ENCODE peak calls at places on chromosomes 11 and 22, in eight cellular contexts. U is thoracic aorta; Q is cardiac fibroblast; M is kidney epithelial cell; J is CD8-positive, alpha-beta T cell; L is fibroblast of lung; F is fibroblast of the aortic adventitia; O is brain microvascular endothelial cell. R is an unnamed sample.

GRCh38 chr11:117946196-117946841 is 17.1 kb upstream of the TMPRSS13 start:
- DNase-seq in U (no peak), Q (no peak), M (no peak), J (no peak), L (no peak), F (no peak), O (no peak), R (no peak)

GRCh38 chr11:117921456-117921855 is 7.7 kb downstream of the TMPRSS13 start:
- DNase-seq in U (no peak), Q (no peak), M (no peak), J (no peak), L (no peak), F (no peak), O (no peak), R (no peak)

GRCh38 chr11:129766858-129767604 is 48.6 kb upstream of the TMEM45B start:
- DNase-seq in U (no peak), Q (peak), M (no peak), J (no peak), L (peak), F (peak), O (peak), R (peak)

GRCh38 chr11:65078786-65079342 is 5.0 kb downstream of the CDCA5 start:
- DNase-seq in U (no peak), Q (no peak), M (no peak), J (no peak), L (no peak), F (no peak), O (no peak), R (no peak)

GRCh38 chr11:60767388-60767811 is 10.7 kb downstream of the MS4A15 start:
- DNase-seq in U (no peak), Q (no peak), M (no peak), J (no peak), L (no peak), F (no peak), O (no peak), R (no peak)

GRCh38 chr11:127919206-127920000 is 668.0 kb downstream of the ETS1 start:
- DNase-seq in U (no peak), Q (peak), M (peak), J (no peak), L (peak), F (peak), O (peak), R (peak)

GRCh38 chr11:59668188-59668949 is 468 bp downstream of the PATL1 start:
- DNase-seq in U (peak), Q (peak), M (no peak), J (peak), L (peak), F (peak), O (peak), R (peak)

GRCh38 chr11:118291453-118291852 is 13.1 kb upstream of the CD3E start:
- DNase-seq in U (no peak), Q (no peak), M (no peak), J (no peak), L (no peak), F (peak), O (no peak), R (no peak)

GRCh38 chr11:18696638-18697225 is 1.8 kb upstream of the TMEM86A start:
- DNase-seq in U (no peak), Q (no peak), M (peak), J (no peak), L (peak), F (peak), O (peak), R (peak)

GRCh38 chr11:9708544-9708943 is 44.7 kb downstream of the SWAP70 start:
- DNase-seq in U (no peak), Q (peak), M (no peak), J (no peak), L (peak), F (peak), O (no peak), R (no peak)

GRCh38 chr11:69241844-69242582 is 51.9 kb upstream of the MYEOV start:
- DNase-seq in U (no peak), Q (no peak), M (no peak), J (no peak), L (no peak), F (no peak), O (no peak), R (no peak)

GRCh38 chr11:128965485-128965884 is 22.8 kb upstream of the TP53AIP1 start:
- DNase-seq in U (no peak), Q (peak), M (no peak), J (no peak), L (no peak), F (peak), O (no peak), R (no peak)

GRCh38 chr11:113411536-113411935 is 24.0 kb downstream of the ANKK1 start:
- DNase-seq in U (no peak), Q (no peak), M (no peak), J (no peak), L (no peak), F (no peak), O (no peak), R (no peak)

GRCh38 chr22:28925916-28926315 is 42.5 kb downstream of the ZNRF3 start:
- DNase-seq in U (no peak), Q (no peak), M (no peak), J (no peak), L (no peak), F (no peak), O (no peak), R (no peak)

GRCh38 chr22:19086944-19087343 is 35.3 kb downstream of the DGCR2 start:
- DNase-seq in U (no peak), Q (peak), M (no peak), J (no peak), L (peak), F (peak), O (peak), R (peak)

GRCh38 chr11:119863811-119864601 is 135.0 kb upstream of the NECTIN1 start:
- DNase-seq in U (no peak), Q (no peak), M (no peak), J (no peak), L (no peak), F (no peak), O (no peak), R (no peak)

GRCh38 chr22:48084041-48084748 is 1321.7 kb downstream of the TBC1D22A start:
- DNase-seq in U (no peak), Q (no peak), M (no peak), J (no peak), L (no peak), F (no peak), O (no peak), R (no peak)

GRCh38 chr22:41826430-41827383 is 6.2 kb upstream of the SREBF2 start:
- DNase-seq in U (no peak), Q (peak), M (no peak), J (no peak), L (no peak), F (no peak), O (no peak), R (no peak)

GRCh38 chr22:28899199-28899853 is 16.0 kb downstream of the ZNRF3 start:
- DNase-seq in U (no peak), Q (no peak), M (no peak), J (peak), L (peak), F (no peak), O (no peak), R (peak)

GRCh38 chr11:10495464-10495786 is 40.4 kb downstream of the AMPD3 start:
- DNase-seq in U (no peak), Q (no peak), M (no peak), J (no peak), L (no peak), F (no peak), O (no peak), R (no peak)

GRCh38 chr11:72924568-72925190 is 110.5 kb downstream of the ATG16L2 start:
- DNase-seq in U (no peak), Q (peak), M (no peak), J (no peak), L (peak), F (peak), O (peak), R (peak)

GRCh38 chr11:118641463-118642019 is 34.1 kb downstream of the PHLDB1 start:
- DNase-seq in U (no peak), Q (no peak), M (no peak), J (no peak), L (no peak), F (no peak), O (no peak), R (no peak)

GRCh38 chr11:92702771-92703170 is 266.7 kb upstream of the MTNR1B start:
- DNase-seq in U (no peak), Q (peak), M (no peak), J (no peak), L (peak), F (peak), O (peak), R (peak)

GRCh38 chr11:96167233-96167632 is 175.8 kb downstream of the MAML2 start:
- DNase-seq in U (no peak), Q (no peak), M (no peak), J (no peak), L (no peak), F (no peak), O (no peak), R (no peak)

GRCh38 chr11:2878782-2879181 is 6.8 kb downstream of the CDKN1C start:
- DNase-seq in U (no peak), Q (no peak), M (no peak), J (no peak), L (no peak), F (no peak), O (no peak), R (no peak)

GRCh38 chr22:46933526-46933925 is 171.1 kb downstream of the TBC1D22A start:
- DNase-seq in U (no peak), Q (no peak), M (no peak), J (no peak), L (no peak), F (no peak), O (no peak), R (no peak)
- H3K4me3 ChIP-seq in U (no peak), Q (no peak), M (no peak), J (no peak), L (no peak), F (no peak), O (no peak), R (no peak)

GRCh38 chr22:30277547-30278344 is 11.1 kb upstream of the OSM start:
- DNase-seq in U (no peak), Q (peak), M (no peak), J (no peak), L (peak), F (peak), O (peak), R (peak)
- TF ChIP-seq CTCF in U (no peak), Q (no peak), M (no peak), J (no peak), L (no peak), F (no peak), O (no peak), R (no peak)

DNA sequence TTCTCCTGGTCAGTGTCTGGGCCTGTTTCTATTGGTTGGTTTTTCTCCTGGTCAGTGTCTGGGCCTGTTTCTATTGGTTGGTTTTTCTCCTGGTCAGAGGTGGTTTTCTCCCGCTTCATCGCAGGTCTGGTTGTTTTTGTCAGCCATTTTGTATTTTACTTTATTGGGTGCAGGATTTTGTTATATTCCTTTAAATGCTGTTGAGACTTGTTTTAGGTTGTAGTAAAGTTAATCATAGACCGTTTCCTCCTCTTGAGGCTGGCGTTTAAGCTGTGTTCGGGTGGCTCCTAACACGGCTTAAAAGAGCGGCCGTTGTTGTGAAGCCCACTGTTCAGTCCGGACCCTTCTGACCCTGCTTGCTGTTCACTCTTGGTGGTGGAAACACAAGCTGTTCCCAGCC is 26.2 kb downstream of the ZBED4 start:
- DNase-seq in U (no peak), Q (no peak), M (no peak), J (no peak), L (no peak), F (no peak), O (no peak), R (no peak)
- H3K4me3 ChIP-seq in U (no peak), Q (no peak), M (no peak), J (no peak), L (no peak), F (no peak), O (no peak), R (no peak)

GRCh38 chr22:33013051-33013450 is 45.1 kb downstream of the SYN3 start:
- DNase-seq in U (no peak), Q (no peak), M (no peak), J (no peak), L (no peak), F (no peak), O (no peak), R (no peak)
- TF ChIP-seq CTCF in U (no peak), Q (no peak), M (peak), J (no peak), L (no peak), F (no peak), O (no peak), R (no peak)

GRCh38 chr11:8071616-8072581 is 9.1 kb upstream of the TUB start:
- DNase-seq in U (no peak), Q (no peak), M (no peak), J (no peak), L (no peak), F (no peak), O (no peak), R (no peak)
- H3K4me3 ChIP-seq in U (no peak), Q (no peak), M (no peak), J (no peak), L (no peak), F (no peak), O (no peak), R (no peak)

GRCh38 chr22:50505776-50506610 is 1.5 kb downstream of the LMF2 start:
- DNase-seq in U (no peak), Q (no peak), M (no peak), J (no peak), L (no peak), F (no peak), O (no peak), R (no peak)

GRCh38 chr22:50508897-50509296 is 873 bp downstream of the NCAPH2 start:
- DNase-seq in U (no peak), Q (no peak), M (no peak), J (no peak), L (no peak), F (no peak), O (no peak), R (no peak)

GRCh38 chr22:50506611-50507420 is 686 bp downstream of the LMF2 start:
- DNase-seq in U (no peak), Q (no peak), M (no peak), J (no peak), L (peak), F (no peak), O (no peak), R (no peak)

GRCh38 chr22:50507421-50507990 is at the start of gene LMF2:
- DNase-seq in U (no peak), Q (no peak), M (no peak), J (peak), L (no peak), F (no peak), O (peak), R (no peak)

DNA sequence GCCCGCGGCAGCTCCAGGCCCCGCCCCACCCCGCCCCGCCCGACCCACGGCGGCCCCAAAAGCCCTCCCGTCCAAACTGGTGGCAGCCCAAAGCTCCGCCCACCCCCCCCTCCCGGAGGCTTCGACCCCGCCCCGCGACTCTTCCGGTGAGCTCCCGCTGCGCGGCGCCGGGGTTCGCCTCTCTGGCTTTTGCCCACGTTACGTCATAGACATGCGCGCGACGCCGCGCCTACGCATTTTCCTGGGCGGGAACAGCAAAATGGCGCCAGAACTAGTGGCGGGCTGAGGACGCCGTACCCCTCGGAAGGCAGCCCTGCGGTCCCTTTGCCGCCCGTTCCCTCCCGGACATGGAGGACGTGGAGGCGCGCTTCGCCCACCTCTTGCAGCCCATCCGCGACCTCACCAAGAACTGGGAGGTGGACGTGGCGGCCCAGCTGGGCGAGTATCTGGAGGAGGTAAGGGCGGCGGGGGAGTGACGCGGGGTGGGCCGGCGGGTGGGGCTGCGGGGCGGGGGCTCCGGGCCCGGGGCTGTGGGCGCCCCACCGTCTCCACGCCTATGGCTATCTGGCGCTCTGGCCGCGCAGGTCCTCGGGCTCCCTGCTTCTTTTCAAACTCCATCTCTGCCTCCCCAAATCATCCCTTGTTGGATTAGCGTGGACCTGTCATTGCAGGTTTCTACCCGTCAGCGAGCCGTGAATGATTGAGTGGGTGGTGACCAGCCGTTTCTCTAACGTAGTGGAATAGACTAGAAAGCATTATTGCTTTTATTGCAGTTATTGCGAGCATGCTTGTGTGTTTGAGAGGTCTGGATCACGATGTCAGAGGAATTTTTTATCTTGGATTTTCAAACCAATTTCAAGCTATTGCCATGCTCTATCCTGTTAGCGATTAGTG is at the start of gene NCAPH2:
- DNase-seq in U (peak), Q (peak), M (no peak), J (peak), L (peak), F (peak), O (peak), R (peak)
- TF ChIP-seq CTCF in U (no peak), Q (no peak), M (no peak), J (no peak), L (no peak), F (no peak), O (no peak), R (no peak)

GRCh38 chr11:78655561-78655960 is 80.9 kb upstream of the NARS2 start:
- DNase-seq in U (no peak), Q (no peak), M (no peak), J (no peak), L (no peak), F (no peak), O (no peak), R (no peak)
- H3K4me3 ChIP-seq in U (no peak), Q (no peak), M (no peak), J (no peak), L (no peak), F (no peak), O (no peak), R (no peak)

GRCh38 chr22:27809226-27809625 is 7.7 kb upstream of the MN1 start:
- DNase-seq in U (no peak), Q (no peak), M (no peak), J (no peak), L (no peak), F (no peak), O (no peak), R (no peak)
- TF ChIP-seq CTCF in U (no peak), Q (no peak), M (no peak), J (no peak), L (no peak), F (no peak), O (no peak), R (no peak)

GRCh38 chr22:20550851-20551744 is 43.7 kb downstream of the MED15 start:
- DNase-seq in U (no peak), Q (peak), M (no peak), J (peak), L (peak), F (peak), O (peak), R (peak)
- H3K4me3 ChIP-seq in U (peak), Q (peak), M (no peak), J (peak), L (no peak), F (peak), O (no peak), R (no peak)

GRCh38 chr11:34417203-34417602 is 21.5 kb upstream of the CAT start:
- DNase-seq in U (no peak), Q (no peak), M (no peak), J (no peak), L (no peak), F (no peak), O (no peak), R (no peak)
- TF ChIP-seq CTCF in U (no peak), Q (no peak), M (peak), J (no peak), L (no peak), F (no peak), O (peak), R (peak)